ENCODE peak calls at places on chromosomes 2 and 18, in five cellular contexts. One of them, this sample, is unnamed.

GRCh38 chr18:45838302-45839070 is 13.0 kb downstream of the SIGLEC15 start:
- DNase-seq in trophoblast cell: peak; percentile 12
- DNase-seq in mesenchymal stem cell: no peak
- DNase-seq in H1: no peak
- DNase-seq in neuronal stem cell: no peak
- DNase-seq in this sample: no peak

GRCh38 chr2:231890896-231891513 is 35.2 kb downstream of the NPPC start:
- DNase-seq in mesenchymal stem cell: no peak
- DNase-seq in neuronal stem cell: no peak
- DNase-seq in H1: no peak
- DNase-seq in trophoblast cell: no peak
- DNase-seq in this sample: no peak

GRCh38 chr2:6384341-6384740 is 481.4 kb downstream of the CMPK2 start:
- DNase-seq in H1: no peak
- DNase-seq in neuronal stem cell: no peak
- DNase-seq in trophoblast cell: no peak
- DNase-seq in mesenchymal stem cell: no peak
- DNase-seq in this sample: no peak

GRCh38 chr18:10085405-10085804 is 171.6 kb downstream of the VAPA start:
- DNase-seq in H1: no peak
- DNase-seq in trophoblast cell: no peak
- DNase-seq in mesenchymal stem cell: peak; percentile 31
- DNase-seq in neuronal stem cell: no peak
- DNase-seq in this sample: no peak

GRCh38 chr18:24786027-24786426 is 325.6 kb downstream of the HRH4 start:
- DNase-seq in H1: no peak
- DNase-seq in trophoblast cell: no peak
- DNase-seq in neuronal stem cell: no peak
- DNase-seq in mesenchymal stem cell: no peak
- DNase-seq in this sample: no peak

GRCh38 chr2:179860255-179861026 is 971 bp downstream of the ZNF385B start:
- DNase-seq in neuronal stem cell: no peak
- DNase-seq in H1: no peak
- DNase-seq in trophoblast cell: no peak
- DNase-seq in mesenchymal stem cell: peak; percentile 1
- DNase-seq in this sample: peak; percentile 47

GRCh38 chr2:171253900-171254447 is 93.3 kb upstream of the TLK1 start:
- DNase-seq in neuronal stem cell: no peak
- DNase-seq in H1: no peak
- DNase-seq in mesenchymal stem cell: no peak
- DNase-seq in trophoblast cell: no peak
- DNase-seq in this sample: no peak

GRCh38 chr18:58211510-58211909 is 167.5 kb downstream of the NEDD4L start:
- DNase-seq in H1: no peak
- DNase-seq in neuronal stem cell: no peak
- DNase-seq in trophoblast cell: no peak
- DNase-seq in mesenchymal stem cell: no peak
- DNase-seq in this sample: no peak

GRCh38 chr18:13374468-13375301 is 156.1 kb downstream of the LDLRAD4 start:
- DNase-seq in mesenchymal stem cell: no peak
- DNase-seq in neuronal stem cell: no peak
- DNase-seq in trophoblast cell: no peak
- DNase-seq in H1: no peak
- DNase-seq in this sample: no peak

GRCh38 chr2:39301352-39301751 is 57.6 kb upstream of the CDKL4 start:
- DNase-seq in neuronal stem cell: no peak
- DNase-seq in H1: no peak
- DNase-seq in mesenchymal stem cell: no peak
- DNase-seq in trophoblast cell: no peak
- DNase-seq in this sample: no peak

GRCh38 chr2:15628899-15629855 is 37.5 kb downstream of the DDX1 start:
- DNase-seq in H1: no peak
- DNase-seq in neuronal stem cell: no peak
- DNase-seq in mesenchymal stem cell: no peak
- DNase-seq in trophoblast cell: no peak
- DNase-seq in this sample: no peak

GRCh38 chr2:200452377-200452776 is 57.5 kb downstream of the KCTD18 start:
- DNase-seq in mesenchymal stem cell: no peak
- DNase-seq in H1: no peak
- DNase-seq in trophoblast cell: no peak
- DNase-seq in neuronal stem cell: no peak
- DNase-seq in this sample: no peak

GRCh38 chr2:187541086-187542085 is 12.8 kb downstream of the TFPI start:
- DNase-seq in H1: no peak
- DNase-seq in mesenchymal stem cell: peak; percentile 94
- DNase-seq in trophoblast cell: peak; percentile 16
- DNase-seq in neuronal stem cell: no peak
- DNase-seq in this sample: no peak

GRCh38 chr2:26540977-26541376 is 63.1 kb upstream of the OTOF start:
- DNase-seq in neuronal stem cell: no peak
- DNase-seq in mesenchymal stem cell: no peak
- DNase-seq in trophoblast cell: no peak
- DNase-seq in H1: no peak
- DNase-seq in this sample: no peak

GRCh38 chr2:239305771-239306170 is 95.0 kb downstream of the HDAC4 start:
- DNase-seq in trophoblast cell: no peak
- DNase-seq in H1: no peak
- DNase-seq in mesenchymal stem cell: no peak
- DNase-seq in neuronal stem cell: no peak
- DNase-seq in this sample: no peak

GRCh38 chr2:239304533-239305221 is 96.1 kb downstream of the HDAC4 start:
- DNase-seq in trophoblast cell: no peak
- DNase-seq in mesenchymal stem cell: no peak
- DNase-seq in H1: no peak
- DNase-seq in neuronal stem cell: no peak
- DNase-seq in this sample: no peak

GRCh38 chr2:239303711-239304532 is 96.9 kb downstream of the HDAC4 start:
- DNase-seq in H1: no peak
- DNase-seq in trophoblast cell: no peak
- DNase-seq in neuronal stem cell: no peak
- DNase-seq in mesenchymal stem cell: no peak
- DNase-seq in this sample: no peak

GRCh38 chr2:239306274-239307220 is 94.3 kb downstream of the HDAC4 start:
- DNase-seq in mesenchymal stem cell: no peak
- DNase-seq in trophoblast cell: no peak
- DNase-seq in H1: no peak
- DNase-seq in neuronal stem cell: no peak
- DNase-seq in this sample: no peak

GRCh38 chr2:239305222-239305575 is 95.6 kb downstream of the HDAC4 start:
- DNase-seq in mesenchymal stem cell: no peak
- DNase-seq in trophoblast cell: no peak
- DNase-seq in H1: no peak
- DNase-seq in neuronal stem cell: no peak
- DNase-seq in this sample: no peak
- H3K27ac ChIP-seq in mesenchymal stem cell: no peak overlapping the region
- H3K27ac ChIP-seq in trophoblast cell: no peak overlapping the region
- H3K27ac ChIP-seq in H1: peak overlapping the region; percentile 23
- H3K27ac ChIP-seq in neuronal stem cell: no peak overlapping the region
- H3K27ac ChIP-seq in this sample: no peak overlapping the region

GRCh38 chr2:72765997-72766609 is 59.7 kb downstream of the EXOC6B start:
- DNase-seq in neuronal stem cell: no peak
- DNase-seq in H1: no peak
- DNase-seq in mesenchymal stem cell: no peak
- DNase-seq in trophoblast cell: no peak
- DNase-seq in this sample: no peak

GRCh38 chr2:72770879-72771461 is 54.9 kb downstream of the EXOC6B start:
- DNase-seq in trophoblast cell: peak; percentile 94
- DNase-seq in H1: no peak
- DNase-seq in neuronal stem cell: peak; percentile 65
- DNase-seq in mesenchymal stem cell: peak; percentile 79
- DNase-seq in this sample: no peak
- H2BK12ac ChIP-seq in trophoblast cell: no peak overlapping the region
- H2BK12ac ChIP-seq in H1: no peak overlapping the region
- H2BK12ac ChIP-seq in neuronal stem cell: no peak overlapping the region
- H2BK12ac ChIP-seq in mesenchymal stem cell: no peak overlapping the region
- H2BK12ac ChIP-seq in this sample: no peak overlapping the region

DNA sequence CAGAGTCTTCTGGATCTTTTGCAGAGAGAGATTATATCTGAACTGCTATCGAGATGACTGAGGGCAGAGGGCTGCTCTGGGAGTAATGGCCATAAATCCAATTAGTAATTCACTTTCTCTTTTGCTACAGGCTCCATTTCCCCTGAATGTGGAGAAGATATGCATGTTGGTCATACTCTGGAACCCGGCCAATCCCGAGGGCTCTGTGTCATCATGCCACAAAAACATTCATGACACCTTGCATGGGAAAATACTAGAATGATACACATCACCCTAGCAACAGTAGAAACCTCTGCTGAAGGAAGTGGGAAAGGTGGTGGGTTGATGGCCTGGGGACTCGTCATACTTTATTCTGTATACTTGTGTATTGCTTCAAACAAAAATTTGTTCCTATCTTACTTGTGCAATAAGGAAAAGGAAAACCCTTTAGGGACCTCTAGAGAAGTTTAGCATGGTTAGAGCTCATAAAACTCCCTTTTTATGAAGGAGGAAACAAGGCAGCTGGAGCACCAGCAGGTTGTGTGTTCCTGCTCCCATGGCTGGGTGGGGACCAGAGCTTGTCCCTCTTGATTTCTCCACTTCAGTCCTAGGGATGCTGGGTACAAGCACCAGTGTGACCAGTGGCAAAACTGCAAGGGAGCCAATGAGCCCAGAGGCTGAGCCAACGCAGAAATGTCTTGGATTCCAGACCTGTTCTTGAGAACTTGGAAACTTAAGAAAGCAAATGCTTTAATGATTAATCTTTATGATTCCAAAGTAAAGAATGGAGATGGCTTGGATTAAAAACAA is 25.9 kb downstream of the CTAGE1 start:
- DNase-seq in neuronal stem cell: no peak
- DNase-seq in mesenchymal stem cell: peak; percentile 97
- DNase-seq in trophoblast cell: peak; percentile 25
- DNase-seq in H1: no peak
- DNase-seq in this sample: no peak
- H2AK5ac ChIP-seq in neuronal stem cell: no peak overlapping the region
- H2AK5ac ChIP-seq in mesenchymal stem cell: no peak overlapping the region
- H2AK5ac ChIP-seq in trophoblast cell: no peak overlapping the region
- H2AK5ac ChIP-seq in H1: no peak overlapping the region
- H2AK5ac ChIP-seq in this sample: no peak overlapping the region

DNA sequence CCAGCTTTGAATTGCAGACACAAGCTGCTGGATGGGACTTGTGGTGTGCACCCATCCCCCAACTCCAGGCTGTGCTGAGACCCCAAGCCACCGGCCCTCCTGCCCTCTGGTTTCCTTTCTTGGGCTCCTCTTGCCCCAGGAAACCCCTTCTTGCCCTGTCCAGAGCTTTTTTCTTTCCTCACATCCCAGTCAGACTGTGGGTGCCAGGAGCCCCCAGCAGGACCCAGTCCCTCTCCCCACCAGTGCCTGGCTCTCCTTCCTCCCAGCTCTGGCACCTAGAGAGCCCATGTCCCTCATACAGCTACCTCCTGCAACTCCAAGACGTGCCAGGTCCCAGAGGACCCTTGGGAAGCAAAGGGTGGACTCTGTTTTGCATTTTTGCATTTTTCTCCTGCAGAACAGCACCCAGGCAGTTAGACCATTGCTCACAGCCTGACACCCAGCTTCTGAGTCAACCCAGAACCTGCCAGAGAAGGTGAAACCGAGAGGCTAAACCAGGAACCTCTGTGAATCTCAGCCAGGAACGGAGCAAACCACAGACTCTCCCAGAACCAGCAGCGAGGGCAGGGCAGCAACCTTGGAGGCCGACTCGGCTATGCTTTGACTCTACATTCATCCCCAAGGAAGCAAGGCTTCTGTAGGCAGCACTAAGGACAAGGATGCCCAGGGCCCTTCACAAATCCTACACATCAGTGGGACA is 221.1 kb downstream of the ANAPC1 start:
- DNase-seq in mesenchymal stem cell: no peak
- DNase-seq in H1: no peak
- DNase-seq in trophoblast cell: no peak
- DNase-seq in neuronal stem cell: no peak
- DNase-seq in this sample: no peak
- H3K27ac ChIP-seq in mesenchymal stem cell: no peak overlapping the region
- H3K27ac ChIP-seq in H1: no peak overlapping the region
- H3K27ac ChIP-seq in trophoblast cell: no peak overlapping the region
- H3K27ac ChIP-seq in neuronal stem cell: no peak overlapping the region
- H3K27ac ChIP-seq in this sample: no peak overlapping the region

DNA sequence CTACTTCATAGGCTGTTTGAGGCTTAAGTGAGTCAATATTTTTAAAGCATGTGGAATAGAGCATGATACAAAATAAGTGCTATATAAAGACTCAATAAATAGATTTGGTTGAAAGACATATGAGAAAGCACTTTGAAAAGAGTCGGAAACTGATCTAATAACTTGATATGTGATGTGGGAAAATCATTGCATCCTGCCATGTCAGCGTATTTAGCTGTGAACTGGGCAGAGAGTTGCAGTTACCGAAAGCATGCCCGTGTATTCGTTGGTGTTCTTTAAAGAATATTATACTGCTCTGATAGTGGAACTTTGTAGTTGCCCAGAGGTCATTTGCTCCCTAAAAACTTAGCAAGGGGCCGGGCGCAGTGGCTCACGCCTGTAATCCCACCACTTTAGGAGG is 37.8 kb upstream of the ZNF516 start:
- DNase-seq in H1: no peak
- DNase-seq in neuronal stem cell: no peak
- DNase-seq in mesenchymal stem cell: no peak
- DNase-seq in trophoblast cell: no peak
- DNase-seq in this sample: no peak
- H2BK12ac ChIP-seq in H1: no peak overlapping the region
- H2BK12ac ChIP-seq in neuronal stem cell: no peak overlapping the region
- H2BK12ac ChIP-seq in mesenchymal stem cell: no peak overlapping the region
- H2BK12ac ChIP-seq in trophoblast cell: no peak overlapping the region
- H2BK12ac ChIP-seq in this sample: no peak overlapping the region

DNA sequence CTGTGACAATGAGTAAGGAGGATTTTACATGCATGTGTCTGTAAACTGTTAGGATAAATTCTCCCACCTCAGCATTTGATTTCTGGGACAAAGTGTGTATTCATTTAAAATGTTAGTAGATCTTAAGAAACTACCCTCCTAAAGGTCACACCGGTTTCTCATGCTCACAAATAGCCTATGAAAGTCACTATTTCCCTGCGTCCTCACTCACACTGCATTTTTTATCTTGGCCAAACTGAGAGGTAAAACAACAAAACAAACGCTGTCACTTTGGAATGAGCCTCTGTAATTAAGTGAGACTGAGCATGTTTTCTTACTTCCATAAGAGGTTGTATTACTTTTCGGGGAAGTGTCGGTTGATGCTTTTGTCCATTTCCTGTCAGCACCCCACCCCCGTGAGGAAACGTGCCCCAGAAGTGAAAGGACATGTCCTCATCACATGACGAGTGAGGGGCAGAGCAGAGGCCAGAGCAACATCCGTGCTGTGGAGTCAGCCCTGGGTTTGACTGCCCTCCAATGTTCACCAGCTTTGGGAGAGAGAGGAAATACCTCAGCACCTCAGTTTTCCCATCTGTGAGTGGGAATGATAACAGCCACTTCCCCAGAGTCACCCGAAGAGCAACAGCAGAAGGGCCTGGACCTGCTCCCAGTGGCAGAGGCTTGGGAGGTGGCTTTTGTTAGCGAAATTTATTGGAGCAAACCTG is 3.1 kb downstream of the GYPC start:
- DNase-seq in mesenchymal stem cell: peak; percentile 85
- DNase-seq in neuronal stem cell: no peak
- DNase-seq in trophoblast cell: peak; percentile 15
- DNase-seq in H1: no peak
- DNase-seq in this sample: no peak
- H2AK5ac ChIP-seq in mesenchymal stem cell: peak overlapping the region; percentile 47
- H2AK5ac ChIP-seq in neuronal stem cell: no peak overlapping the region
- H2AK5ac ChIP-seq in trophoblast cell: no peak overlapping the region
- H2AK5ac ChIP-seq in H1: no peak overlapping the region
- H2AK5ac ChIP-seq in this sample: no peak overlapping the region

This sample was measured in H9.